ENCODE peak calls at places on chromosomes 4 and X, in four cellular contexts. H is H1, S is HepG2, C is K562. L is an unnamed sample. For H3K4me1, the result is how much of the 10 kb centered on the place peaks cover.

GRCh38 chr4:94457692-94458106 is 6.0 kb downstream of the PDLIM5 start:
- DNase-seq in H (no peak), C (no peak), S (no peak), L (no peak)

GRCh38 chr4:39235701-39236100 is 53.4 kb downstream of the WDR19 start:
- DNase-seq in S (no peak), H (no peak), C (no peak), L (no peak)

GRCh38 chrX:15738686-15739016 is 581 bp downstream of the CA5B start:
- DNase-seq in H (no peak), C (no peak), S (no peak), L (no peak)

GRCh38 chrX:112874140-112874539 is 33.5 kb upstream of the AMOT start:
- DNase-seq in S (no peak), H (no peak), C (no peak), L (no peak)

GRCh38 chr4:123559955-123560669 is 163.5 kb downstream of the SPRY1 start:
- DNase-seq in C (no peak), H (no peak), S (peak), L (no peak)

GRCh38 chr4:6044805-6045204 is 26.6 kb upstream of the C4orf50 start:
- DNase-seq in H (peak), S (no peak), C (no peak), L (no peak)

GRCh38 chrX:115892056-115892708 is 278.4 kb upstream of the AGTR2 start:
- DNase-seq in S (peak), H (peak), C (no peak), L (no peak)

GRCh38 chrX:106875151-106875550 is 28.0 kb downstream of the RIPPLY1 start:
- DNase-seq in H (no peak), C (no peak), S (no peak), L (no peak)

GRCh38 chr4:163003979-163004378 is 162.7 kb downstream of the NAF1 start:
- DNase-seq in S (peak), C (no peak), H (no peak), L (no peak)

GRCh38 chrX:133171962-133172708 is 46.0 kb downstream of the TFDP3 start:
- DNase-seq in S (no peak), C (peak), H (no peak), L (peak)

GRCh38 chrX:82141942-82142341 is 940.0 kb downstream of the SH3BGRL start:
- DNase-seq in S (no peak), C (no peak), H (no peak), L (no peak)

GRCh38 chrX:136534131-136534530 is 2.1 kb downstream of the VGLL1 start:
- DNase-seq in H (no peak), C (no peak), S (no peak), L (no peak)

GRCh38 chrX:43940811-43941210 is 32.4 kb downstream of the NDP start:
- DNase-seq in H (no peak), S (no peak), C (no peak), L (peak)

GRCh38 chrX:150182176-150182575 is 180.9 kb upstream of the MAMLD1 start:
- DNase-seq in S (no peak), C (no peak), H (no peak), L (no peak)

GRCh38 chr4:173835863-173836262 is 305.8 kb upstream of the HAND2 start:
- DNase-seq in C (peak), H (no peak), S (no peak), L (no peak)

GRCh38 chrX:152072236-152072635 is 66.1 kb downstream of the MAGEA10 start:
- DNase-seq in S (peak), H (no peak), C (peak), L (peak)

GRCh38 chr4:121243476-121243875 is 79.4 kb upstream of the TNIP3 start:
- DNase-seq in C (no peak), H (no peak), S (no peak), L (no peak)

GRCh38 chrX:103464071-103464773 is 55.1 kb downstream of the RAB40A start:
- DNase-seq in H (no peak), S (peak), C (peak), L (peak)

GRCh38 chr4:164508836-164509235 is 245.1 kb upstream of the SMIM31 start:
- DNase-seq in H (no peak), C (no peak), S (no peak), L (no peak)

GRCh38 chr4:85952518-85952917 is 407.3 kb downstream of the MAPK10 start:
- DNase-seq in C (no peak), S (no peak), H (no peak), L (peak)

GRCh38 chrX:20181563-20182329 is 40.1 kb upstream of the EIF1AX start:
- DNase-seq in C (no peak), S (no peak), H (no peak), L (no peak)

GRCh38 chr4:78770091-78770642 is 6.0 kb upstream of the BMP2K start:
- DNase-seq in H (no peak), S (no peak), C (no peak), L (no peak)

GRCh38 chr4:139266583-139267257 is 13.3 kb downstream of the MGARP start:
- DNase-seq in C (peak), H (no peak), S (peak), L (peak)

GRCh38 chrX:153336128-153336894 is 2.4 kb downstream of the ZNF275 start:
- DNase-seq in S (no peak), H (no peak), C (no peak), L (no peak)

GRCh38 chr4:183906486-183906735 is 1.3 kb downstream of the STOX2 start:
- DNase-seq in C (no peak), H (no peak), S (no peak), L (no peak)

GRCh38 chr4:23788460-23788859 is 101.4 kb downstream of the PPARGC1A start:
- DNase-seq in C (no peak), H (no peak), S (peak), L (no peak)

GRCh38 chrX:295136-295535 is 14.0 kb downstream of the PLCXD1 start:
- DNase-seq in H (no peak), C (no peak), S (no peak), L (no peak)

GRCh38 chrX:9942086-9942485 is 25.1 kb upstream of the CLDN34 start:
- DNase-seq in H (no peak), C (no peak), S (no peak), L (no peak)

GRCh38 chrX:112654871-112655270 is 24.9 kb downstream of the LHFPL1 start:
- DNase-seq in C (no peak), S (no peak), H (no peak), L (no peak)

GRCh38 chr4:76035799-76036389 is at the start of gene CXCL11:
- DNase-seq in C (no peak), H (no peak), S (no peak), L (no peak)

GRCh38 chrX:98607739-98608138 is 1724.0 kb downstream of the RPA4 start:
- DNase-seq in C (no peak), S (no peak), H (no peak), L (no peak)

DNA sequence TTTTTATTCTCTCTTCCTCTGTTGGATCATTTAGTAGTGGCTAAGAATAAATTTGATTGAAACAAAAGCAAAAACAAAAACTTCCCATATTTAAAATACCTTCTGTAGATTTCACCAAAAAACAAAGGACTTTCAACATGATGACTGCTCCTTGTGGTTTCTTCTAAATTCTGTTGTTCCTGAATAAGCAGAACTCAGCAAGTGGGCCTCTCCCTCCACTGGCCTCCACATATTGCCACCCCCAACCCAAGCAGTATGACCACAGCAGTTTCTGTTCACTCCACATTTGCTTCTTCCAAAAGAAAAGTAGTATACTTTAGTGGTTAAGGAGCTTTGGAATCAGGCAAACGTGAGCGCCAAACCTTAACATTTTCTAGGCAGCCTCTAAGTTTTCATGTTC is 114.7 kb downstream of the COX18 start:
- DNase-seq in H (no peak), C (no peak), S (no peak), L (no peak)
- TF ChIP-seq PHF8 in H (no peak), C (no peak), S (no peak), L (no peak)

DNA sequence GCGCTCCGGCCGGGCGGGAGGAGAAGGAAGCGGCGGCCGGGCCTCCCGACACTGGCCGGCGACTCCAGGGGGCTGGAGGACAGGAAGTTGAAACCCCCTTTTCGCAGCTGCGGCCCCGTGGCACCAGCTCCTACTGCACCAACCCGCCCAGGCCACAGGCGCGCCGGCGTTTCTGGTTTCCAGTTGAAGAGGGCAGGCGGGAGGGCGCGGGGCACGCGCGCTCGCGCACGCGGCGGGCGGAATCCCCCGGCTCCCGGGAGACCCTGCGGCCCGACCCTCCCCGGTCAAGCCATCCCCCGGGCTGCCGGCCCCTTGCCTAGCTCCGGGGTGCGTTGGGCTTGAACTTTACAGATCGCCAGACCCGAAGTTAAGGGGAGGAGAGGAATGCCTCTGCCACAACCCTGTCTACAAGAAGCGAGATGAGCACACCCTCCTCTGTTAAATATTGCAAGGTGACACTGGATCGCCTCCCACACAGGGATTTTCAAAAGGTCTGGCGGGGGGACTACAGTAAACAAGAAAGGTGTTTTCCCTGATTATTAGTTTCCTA is 1.5 kb downstream of the ELOVL6 start:
- DNase-seq in C (peak), H (peak), S (no peak), L (peak)
- H3K4me1 ChIP-seq in C (under half), H (under half), S (half or more), L (under half)

DNA sequence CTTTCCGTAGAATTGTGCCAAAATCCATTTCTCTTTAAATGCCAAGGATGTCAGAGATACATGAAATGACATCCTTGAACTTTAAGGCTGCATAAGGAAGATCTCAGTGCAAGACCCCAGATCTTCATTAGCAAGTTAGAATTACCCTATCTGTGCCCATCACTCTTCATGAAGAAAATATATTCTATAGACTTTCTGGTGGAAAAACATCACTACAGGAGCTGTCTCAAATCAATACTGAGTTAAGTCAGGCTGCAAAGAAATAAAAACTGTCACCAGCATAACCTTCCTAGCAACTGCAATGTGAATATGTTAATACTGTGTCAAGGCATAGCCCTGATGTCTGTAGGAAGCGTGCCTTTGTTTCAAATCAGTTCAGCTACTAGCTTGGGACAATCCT is 173.4 kb downstream of the TBCK start:
- DNase-seq in S (no peak), C (no peak), H (no peak), L (no peak)
- TF ChIP-seq EP300 in S (no peak), C (no peak), H (no peak), L (no peak)

GRCh38 chr4:138175337-138175794 is 66.8 kb downstream of the SLC7A11 start:
- DNase-seq in H (no peak), C (no peak), S (no peak), L (no peak)
- TF ChIP-seq PHF8 in H (no peak), C (no peak), S (no peak), L (no peak)

GRCh38 chr4:98633159-98633558 is 25.3 kb downstream of the TSPAN5 start:
- DNase-seq in S (no peak), H (no peak), C (no peak), L (no peak)

GRCh38 chr4:98627883-98628282 is 30.5 kb downstream of the TSPAN5 start:
- DNase-seq in S (no peak), H (no peak), C (no peak), L (no peak)

GRCh38 chr4:98631506-98631905 is 26.9 kb downstream of the TSPAN5 start:
- DNase-seq in C (no peak), S (no peak), H (no peak), L (no peak)

GRCh38 chr4:98632258-98632657 is 26.2 kb downstream of the TSPAN5 start:
- DNase-seq in S (no peak), H (no peak), C (no peak), L (no peak)

GRCh38 chr4:98630804-98631454 is 27.5 kb downstream of the TSPAN5 start:
- DNase-seq in H (no peak), S (no peak), C (peak), L (no peak)
- H3K4me1 ChIP-seq in H (under half), S (under half), C (under half), L (under half)

DNA sequence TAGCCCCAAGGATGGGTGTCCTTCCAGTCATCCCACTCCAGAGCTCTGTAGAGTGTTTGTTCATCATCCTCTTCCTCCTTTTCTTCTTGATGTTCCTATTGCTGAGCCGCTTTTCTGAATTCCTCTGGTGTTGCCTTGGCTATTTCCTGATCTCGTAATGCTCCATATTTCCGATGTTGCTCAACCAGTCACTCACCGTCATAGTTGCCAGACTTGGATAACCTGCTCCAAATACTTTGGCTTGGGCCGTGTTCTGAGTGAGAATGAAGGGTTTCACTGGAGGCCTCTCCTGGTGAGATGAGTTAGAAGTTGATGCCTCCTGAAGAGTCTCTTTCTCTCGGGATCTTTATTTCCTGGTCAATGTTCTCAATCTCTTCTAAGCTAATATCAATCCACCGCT is 27.8 kb upstream of the HNRNPD start:
- DNase-seq in H (no peak), S (no peak), C (no peak), L (no peak)
- TF ChIP-seq EP300 in H (no peak), S (no peak), C (no peak), L (no peak)

GRCh38 chr4:77073106-77073858 is 2.5 kb downstream of the CCNI start:
- DNase-seq in H (no peak), C (no peak), S (no peak), L (no peak)
- TF ChIP-seq PHF8 in H (no peak), C (no peak), S (no peak), L (no peak)